ENCODE peak calls at places on chromosomes 1 and 21, in four cellular contexts. I, V, X and K are unnamed samples.

GRCh38 chr1:169103443-169103842 is 3.0 kb upstream of the ATP1B1 start:
- DNase-seq in I (no peak), V (no peak), X (peak; percentile 40), K (no peak)

GRCh38 chr1:108896160-108897150 is 19.7 kb downstream of the GPSM2 start:
- DNase-seq in I (no peak), V (no peak), X (no peak), K (no peak)

GRCh38 chr1:64029037-64029436 is 174.4 kb upstream of the UBE2U start:
- DNase-seq in I (no peak), V (no peak), X (no peak), K (no peak)

GRCh38 chr1:46492269-46492853 is 2.7 kb downstream of the DMBX1 start:
- DNase-seq in I (no peak), V (no peak), X (no peak), K (no peak)

GRCh38 chr1:54399765-54400164 is 6.4 kb downstream of the SSBP3 start:
- DNase-seq in I (no peak), V (no peak), X (no peak), K (no peak)

GRCh38 chr21:42566524-42567180 is 53.0 kb downstream of the SLC37A1 start:
- DNase-seq in I (no peak), V (no peak), X (peak; percentile 52), K (no peak)

GRCh38 chr1:94118013-94118412 is 2.9 kb downstream of the ABCA4 start:
- DNase-seq in I (no peak), V (no peak), X (no peak), K (no peak)

GRCh38 chr1:201949491-201949890 is 3.1 kb upstream of the LMOD1 start:
- DNase-seq in I (no peak), V (no peak), X (no peak), K (no peak)

GRCh38 chr21:23743821-23744220 is 1863.5 kb downstream of the MRPL39 start:
- DNase-seq in I (no peak), V (no peak), X (no peak), K (no peak)

GRCh38 chr1:247273013-247273412 is 17.1 kb downstream of the VN1R5 start:
- DNase-seq in I (no peak), V (no peak), X (no peak), K (no peak)

GRCh38 chr1:228282329-228283042 is 74.6 kb downstream of the OBSCN start:
- DNase-seq in I (no peak), V (peak; percentile 12), X (peak; percentile 58), K (no peak)

GRCh38 chr1:74714429-74715362 is 18.2 kb downstream of the CRYZ start:
- DNase-seq in I (no peak), V (no peak), X (no peak), K (no peak)

GRCh38 chr1:48003741-48004503 is 6.7 kb upstream of the TRABD2B start:
- DNase-seq in I (no peak), V (peak; percentile 33), X (peak; percentile 10), K (no peak)

GRCh38 chr1:42747125-42747524 is 7.1 kb upstream of the CLDN19 start:
- DNase-seq in I (no peak), V (peak; percentile 67), X (peak; percentile 82), K (peak; percentile 28)

GRCh38 chr1:215584389-215584788 is 17.3 kb downstream of the KCTD3 start:
- DNase-seq in I (no peak), V (no peak), X (no peak), K (no peak)

GRCh38 chr1:94463765-94464330 is 45.7 kb downstream of the ABCD3 start:
- DNase-seq in I (peak; percentile 15), V (peak; percentile 15), X (no peak), K (no peak)

GRCh38 chr1:99557556-99558256 is 88.2 kb upstream of the PALMD start:
- DNase-seq in I (no peak), V (no peak), X (no peak), K (no peak)

GRCh38 chr1:170545476-170545875 is 13.5 kb downstream of the GORAB start:
- DNase-seq in I (no peak), V (no peak), X (no peak), K (no peak)

GRCh38 chr1:63628607-63629006 is 35.4 kb downstream of the PGM1 start:
- DNase-seq in I (no peak), V (no peak), X (no peak), K (no peak)

GRCh38 chr21:21196087-21196486 is 197.9 kb downstream of the NCAM2 start:
- DNase-seq in I (no peak), V (no peak), X (no peak), K (no peak)

GRCh38 chr1:1432951-1433803 is 2.3 kb upstream of the VWA1 start:
- DNase-seq in I (no peak), V (peak; percentile 82), X (peak; percentile 94), K (no peak)

GRCh38 chr1:235624751-235625192 is 24.8 kb downstream of the GNG4 start:
- DNase-seq in I (no peak), V (no peak), X (no peak), K (no peak)
- H3K27me3 ChIP-seq in I (no peaks in the 10 kb centered on the region), V (no peaks in the 10 kb centered on the region), X (no peaks in the 10 kb centered on the region), K (no peaks in the 10 kb centered on the region)

GRCh38 chr1:2917284-2917683 is 104.0 kb upstream of the ACTRT2 start:
- DNase-seq in I (no peak), V (no peak), X (peak; percentile 54), K (no peak)

GRCh38 chr1:2916706-2917105 is 104.6 kb upstream of the ACTRT2 start:
- DNase-seq in I (no peak), V (no peak), X (peak; percentile 70), K (no peak)

GRCh38 chr1:2918441-2918840 is 102.8 kb upstream of the ACTRT2 start:
- DNase-seq in I (no peak), V (no peak), X (peak; percentile 60), K (no peak)

GRCh38 chr1:2914702-2915101 is 106.6 kb upstream of the ACTRT2 start:
- DNase-seq in I (no peak), V (no peak), X (peak; percentile 13), K (no peak)

DNA sequence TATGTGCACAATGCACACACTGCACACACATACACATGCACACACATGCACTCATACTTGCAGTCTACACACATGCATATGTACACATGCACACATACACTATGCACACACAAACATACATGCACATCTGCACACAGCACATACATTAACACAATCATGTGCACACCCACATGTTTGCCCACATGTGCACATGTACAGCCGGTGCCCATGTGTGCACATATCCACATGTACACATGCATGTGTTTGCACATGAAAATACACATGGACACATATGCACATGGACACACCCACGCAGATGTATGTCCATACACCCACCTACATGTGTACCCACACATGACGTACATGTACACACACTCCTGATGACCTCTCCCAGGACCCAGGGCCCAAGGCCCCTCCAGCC is 105.1 kb upstream of the ACTRT2 start:
- DNase-seq in I (no peak), V (no peak), X (no peak), K (no peak)
- TF ChIP-seq CTCF in I (no peak), V (no peak), X (no peak), K (no peak)

GRCh38 chr21:33732038-33732437 is 89.7 kb downstream of the ITSN1 start:
- DNase-seq in I (no peak), V (no peak), X (no peak), K (no peak)
- H3K4me1 ChIP-seq in I (no peaks in the 10 kb centered on the region), V (no peaks in the 10 kb centered on the region), X (no peaks in the 10 kb centered on the region), K (no peaks in the 10 kb centered on the region)

GRCh38 chr1:61083014-61083798 is 845 bp downstream of the NFIA start:
- DNase-seq in I (no peak), V (peak; percentile 23), X (peak; percentile 92), K (no peak)
- H3K27me3 ChIP-seq in I (no peaks in the 10 kb centered on the region), V (no peaks in the 10 kb centered on the region), X (no peaks in the 10 kb centered on the region), K (no peaks in the 10 kb centered on the region)

DNA sequence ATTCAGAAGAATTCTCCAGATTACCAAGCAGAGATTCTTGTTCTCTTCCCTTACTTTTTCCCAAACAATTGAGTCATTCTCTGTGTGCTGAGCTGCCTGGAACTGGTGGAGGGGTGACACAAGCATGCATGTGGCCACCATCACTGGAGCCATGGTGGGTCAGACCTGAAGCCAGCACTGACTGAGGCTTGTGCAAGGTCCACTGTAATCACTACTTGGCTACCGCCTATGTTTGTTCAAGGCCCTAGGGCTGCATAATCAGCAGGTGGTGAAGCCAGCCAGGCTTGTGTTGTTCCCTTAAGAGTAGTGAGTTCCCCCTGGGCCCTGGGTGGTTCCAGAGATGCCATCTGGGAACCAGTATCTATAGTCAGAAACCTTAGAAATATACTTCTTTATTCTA is 183.8 kb downstream of the DNAH14 start:
- DNase-seq in I (no peak), V (no peak), X (no peak), K (no peak)
- TF ChIP-seq CTCF in I (no peak), V (no peak), X (no peak), K (no peak)

DNA sequence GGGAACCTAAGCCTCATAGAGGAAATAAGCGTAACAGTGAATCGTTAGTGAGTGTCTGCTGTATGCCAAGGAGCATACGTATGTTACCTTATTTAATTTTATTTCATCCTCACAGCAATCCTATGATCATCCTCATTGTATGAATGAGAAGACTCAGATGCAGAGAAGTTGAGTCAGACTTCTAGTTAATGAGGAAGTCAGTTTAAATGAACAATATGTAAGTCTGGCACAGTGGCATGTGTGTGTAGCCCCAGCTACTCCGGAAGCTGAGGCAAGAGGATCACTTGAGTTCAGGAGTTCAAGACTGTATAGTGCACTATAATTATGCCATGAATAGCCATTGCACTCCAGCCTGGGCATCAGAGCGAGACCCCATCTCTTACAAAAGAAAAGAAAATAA is 148.0 kb downstream of the ZZZ3 start:
- DNase-seq in I (no peak), V (no peak), X (no peak), K (no peak)
- H3K4me1 ChIP-seq in I (peaks cover 34% of the 10 kb centered on the region), V (no peaks in the 10 kb centered on the region), X (no peaks in the 10 kb centered on the region), K (peaks cover 9% of the 10 kb centered on the region)

GRCh38 chr1:34165422-34165921 is 442 bp upstream of the CSMD2 start:
- DNase-seq in I (no peak), V (no peak), X (no peak), K (no peak)
- H3K27me3 ChIP-seq in I (peaks cover 5% of the 10 kb centered on the region), V (peaks cover 32% of the 10 kb centered on the region), X (no peaks in the 10 kb centered on the region), K (no peaks in the 10 kb centered on the region)

GRCh38 chr1:9794081-9794480 is 29.7 kb downstream of the CLSTN1 start:
- DNase-seq in I (no peak), V (no peak), X (no peak), K (no peak)

GRCh38 chr1:9793291-9793690 is 30.5 kb downstream of the CLSTN1 start:
- DNase-seq in I (no peak), V (no peak), X (no peak), K (no peak)

GRCh38 chr1:9787702-9788101 is 36.1 kb downstream of the CLSTN1 start:
- DNase-seq in I (no peak), V (no peak), X (no peak), K (peak; percentile 45)

GRCh38 chr1:9797049-9797448 is 26.7 kb downstream of the CLSTN1 start:
- DNase-seq in I (no peak), V (no peak), X (no peak), K (no peak)

DNA sequence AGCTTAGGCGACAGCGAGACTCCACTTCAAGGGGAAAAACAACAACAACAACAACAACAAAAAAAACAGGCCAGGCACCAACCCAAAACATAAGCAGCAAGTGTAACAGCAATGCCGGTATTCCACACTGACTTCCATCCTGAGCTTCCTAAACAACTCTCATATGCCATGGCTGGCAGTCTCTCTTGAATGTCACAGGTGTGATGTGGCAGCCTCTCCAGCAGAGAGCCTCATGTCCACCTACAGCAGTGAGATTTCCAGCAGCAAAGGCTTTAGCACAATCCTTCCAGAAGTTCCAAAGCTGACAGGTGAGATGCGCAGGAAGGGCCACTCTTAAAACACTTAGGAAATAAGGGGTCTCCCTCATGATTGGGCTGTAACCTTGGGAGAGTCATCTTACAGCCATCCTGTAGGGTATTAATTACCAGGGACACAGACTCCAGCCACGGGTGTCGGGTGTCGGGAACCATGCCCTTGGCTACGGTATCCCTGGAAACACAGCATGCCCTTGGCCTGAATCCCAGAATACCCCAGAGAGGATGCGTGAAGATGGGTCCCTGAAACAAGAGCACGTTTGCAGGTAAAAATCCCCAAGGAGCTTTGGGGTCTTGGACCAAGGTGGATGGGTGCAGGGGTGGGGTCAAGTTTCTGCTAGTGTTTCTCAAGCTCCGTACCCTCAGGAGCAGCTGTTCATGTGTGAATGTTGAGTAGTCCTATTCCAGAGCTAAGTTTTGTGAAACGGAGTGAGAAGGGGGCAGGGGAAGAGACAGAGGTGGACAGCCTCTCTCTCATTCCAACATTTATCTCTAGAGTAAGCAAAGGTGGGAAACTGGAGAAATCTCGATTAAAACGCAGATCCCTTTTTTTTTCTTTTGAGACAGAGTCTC is 31.4 kb downstream of the CLSTN1 start:
- DNase-seq in I (no peak), V (peak; percentile 51), X (no peak), K (no peak)
- TF ChIP-seq CTCF in I (no peak), V (no peak), X (no peak), K (no peak)